ENCODE peak calls at places on chromosomes 12 and 14, in five cellular contexts. R is heart left ventricle, P is A549, F is adrenal gland, O is HCT116. X is an unnamed sample. For H3K4me1, the result is how much of the 10 kb centered on the place peaks cover.

GRCh38 chr12:38926501-38926900 is 21.1 kb upstream of the CPNE8 start:
- DNase-seq in F (no peak), R (no peak), O (no peak), P (no peak), X (no peak)

GRCh38 chr14:74400328-74400727 is 25.7 kb downstream of the SYNDIG1L start:
- DNase-seq in P (peak), R (no peak), O (peak), F (no peak), X (no peak)

GRCh38 chr14:99538275-99538674 is 57.1 kb downstream of the CCNK start:
- DNase-seq in R (no peak), F (peak), P (no peak), O (no peak), X (no peak)

GRCh38 chr12:90099288-90099687 is 390.6 kb upstream of the ATP2B1 start:
- DNase-seq in R (no peak), P (peak), O (no peak), F (no peak), X (no peak)

GRCh38 chr12:59733200-59733599 is 137.4 kb downstream of the SLC16A7 start:
- DNase-seq in P (no peak), F (no peak), R (no peak), O (no peak), X (no peak)

GRCh38 chr12:1863823-1864222 is 43.5 kb downstream of the LRTM2 start:
- DNase-seq in R (no peak), F (no peak), P (no peak), O (no peak), X (no peak)

GRCh38 chr14:64758711-64759554 is 54.7 kb downstream of the PLEKHG3 start:
- DNase-seq in F (no peak), R (peak), O (no peak), P (peak), X (no peak)

GRCh38 chr12:111435661-111436201 is 30.0 kb downstream of the SH2B3 start:
- DNase-seq in P (no peak), O (no peak), F (no peak), R (no peak), X (no peak)

GRCh38 chr12:116524964-116525379 is 34.2 kb upstream of the MAP1LC3B2 start:
- DNase-seq in P (peak), O (no peak), F (no peak), R (no peak), X (no peak)

GRCh38 chr12:27284751-27285150 is 40.7 kb downstream of the STK38L start:
- DNase-seq in P (peak), O (no peak), R (no peak), F (no peak), X (no peak)

GRCh38 chr14:36512585-36513003 is 7.4 kb downstream of the NKX2-1 start:
- DNase-seq in R (no peak), P (no peak), O (no peak), F (no peak), X (no peak)

GRCh38 chr14:26636571-26636970 is 38.7 kb upstream of the NOVA1 start:
- DNase-seq in O (no peak), P (no peak), F (no peak), R (no peak), X (no peak)

GRCh38 chr12:13559318-13559978 is 362.9 kb downstream of the EMP1 start:
- DNase-seq in P (no peak), O (peak), F (no peak), R (no peak), X (no peak)

GRCh38 chr12:48629541-48629940 is 52.5 kb downstream of the KANSL2 start:
- DNase-seq in F (no peak), O (no peak), R (no peak), P (no peak), X (no peak)

GRCh38 chr12:50732591-50732990 is 31.3 kb upstream of the ATF1 start:
- DNase-seq in F (peak), R (no peak), O (peak), P (peak), X (no peak)

GRCh38 chr14:58560208-58560607 is 77.6 kb upstream of the DACT1 start:
- DNase-seq in P (no peak), F (no peak), O (no peak), R (no peak), X (no peak)

GRCh38 chr12:45232771-45233372 is 17.0 kb downstream of the ANO6 start:
- DNase-seq in O (peak), R (peak), F (peak), P (peak), X (peak)

GRCh38 chr14:90785474-90785873 is 30.8 kb downstream of the TTC7B start:
- DNase-seq in P (peak), O (peak), R (peak), F (peak), X (peak)

GRCh38 chr12:54304187-54304810 is 3.5 kb upstream of the NFE2 start:
- DNase-seq in P (peak), O (no peak), R (peak), F (peak), X (peak)

GRCh38 chr14:99630202-99630601 is 14.7 kb upstream of the HHIPL1 start:
- DNase-seq in P (peak), F (no peak), O (peak), R (no peak), X (no peak)

GRCh38 chr12:46553266-46553665 is 180.7 kb upstream of the SLC38A2 start:
- DNase-seq in O (peak), P (peak), F (no peak), R (no peak), X (no peak)

GRCh38 chr14:68968051-68968450 is 11.1 kb downstream of the ACTN1 start:
- DNase-seq in O (no peak), R (no peak), P (no peak), F (no peak), X (no peak)

GRCh38 chr12:79818856-79819255 is 116.0 kb downstream of the PPP1R12A start:
- DNase-seq in P (no peak), O (no peak), R (no peak), F (no peak), X (no peak)

GRCh38 chr12:111773801-111774551 is 7.2 kb downstream of the ALDH2 start:
- DNase-seq in P (peak), F (peak), O (no peak), R (peak), X (peak)

GRCh38 chr12:26699237-26699636 is 133.8 kb downstream of the ITPR2 start:
- DNase-seq in R (no peak), O (no peak), F (no peak), P (no peak), X (no peak)

GRCh38 chr14:89089330-89089729 is 264.9 kb downstream of the TTC8 start:
- DNase-seq in R (no peak), F (no peak), P (no peak), O (no peak), X (no peak)

GRCh38 chr12:98574110-98574509 is 19.4 kb upstream of the SLC25A3 start:
- DNase-seq in P (peak), F (no peak), R (no peak), O (no peak), X (no peak)

GRCh38 chr14:32596390-32596789 is 267.3 kb downstream of the AKAP6 start:
- DNase-seq in F (no peak), O (no peak), R (no peak), P (no peak), X (no peak)

GRCh38 chr14:51950007-51950406 is 39.3 kb upstream of the RTRAF start:
- DNase-seq in F (no peak), O (no peak), R (no peak), P (no peak), X (no peak)

GRCh38 chr12:94644622-94645021 is 5.7 kb downstream of the TMCC3 start:
- DNase-seq in O (no peak), R (no peak), P (no peak), F (no peak), X (no peak)

GRCh38 chr12:3303410-3304136 is 187.4 kb upstream of the PRMT8 start:
- DNase-seq in R (no peak), O (no peak), F (no peak), P (no peak), X (no peak)

GRCh38 chr12:58465418-58465817 is 454.9 kb downstream of the LRIG3 start:
- DNase-seq in F (no peak), P (no peak), R (no peak), O (no peak), X (no peak)

GRCh38 chr12:69239922-69240624 is 704 bp downstream of the CPSF6 start:
- DNase-seq in O (no peak), P (peak), R (peak), F (peak), X (peak)

GRCh38 chr14:60561845-60562746 is 53.1 kb downstream of the SIX6 start:
- DNase-seq in O (peak), F (peak), R (peak), P (peak), X (no peak)

GRCh38 chr12:66584673-66585072 is 94.2 kb downstream of the GRIP1 start:
- DNase-seq in F (no peak), P (peak), R (no peak), O (no peak), X (no peak)
- H3K4me1 ChIP-seq in F (under half), P (under half), R (under half), O (under half), X (under half)

GRCh38 chr14:105482486-105483110 is 4.1 kb upstream of the CRIP1 start:
- DNase-seq in P (no peak), R (no peak), O (no peak), F (no peak), X (no peak)

GRCh38 chr14:105480165-105480564 is 5.5 kb downstream of the CRIP2 start:
- DNase-seq in O (no peak), R (no peak), F (no peak), P (no peak), X (no peak)

GRCh38 chr14:105480807-105481801 is 5.6 kb upstream of the CRIP1 start:
- DNase-seq in O (peak), F (peak), R (peak), P (peak), X (peak)

GRCh38 chr14:105483300-105484068 is 3.2 kb upstream of the CRIP1 start:
- DNase-seq in F (no peak), O (no peak), P (peak), R (peak), X (no peak)

DNA sequence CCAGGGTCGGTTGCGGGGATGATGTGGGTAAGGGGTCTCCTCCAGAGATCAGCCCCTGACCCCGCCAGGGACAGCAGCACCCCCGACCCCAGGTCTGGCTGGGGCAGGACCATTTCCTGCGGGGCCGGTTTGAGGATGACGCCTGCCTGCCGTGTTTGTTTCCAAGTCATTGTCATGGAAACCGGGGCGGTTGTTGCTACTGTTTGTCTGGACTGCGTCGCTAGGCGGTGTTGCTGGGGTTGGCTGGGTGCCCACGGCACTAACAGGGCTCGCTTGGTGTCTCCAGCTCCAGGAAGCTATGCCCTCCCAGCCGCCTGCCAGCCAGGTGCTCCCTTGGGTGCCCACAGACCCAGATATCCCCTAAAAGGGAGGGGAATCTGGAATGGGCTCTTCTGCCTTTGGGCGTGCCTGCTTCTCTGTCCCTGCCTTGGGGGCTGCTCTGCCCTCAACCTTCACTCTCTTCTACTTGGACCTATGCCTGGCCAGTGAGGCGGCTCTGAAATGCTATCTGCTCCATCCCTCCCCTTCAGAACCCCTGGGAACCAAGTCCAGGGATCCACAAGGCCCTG is 4.7 kb upstream of the CRIP1 start:
- DNase-seq in P (peak), R (peak), F (peak), O (peak), X (peak)
- H3K4me1 ChIP-seq in P (half or more), R (half or more), F (under half), O (under half), X (under half)

DNA sequence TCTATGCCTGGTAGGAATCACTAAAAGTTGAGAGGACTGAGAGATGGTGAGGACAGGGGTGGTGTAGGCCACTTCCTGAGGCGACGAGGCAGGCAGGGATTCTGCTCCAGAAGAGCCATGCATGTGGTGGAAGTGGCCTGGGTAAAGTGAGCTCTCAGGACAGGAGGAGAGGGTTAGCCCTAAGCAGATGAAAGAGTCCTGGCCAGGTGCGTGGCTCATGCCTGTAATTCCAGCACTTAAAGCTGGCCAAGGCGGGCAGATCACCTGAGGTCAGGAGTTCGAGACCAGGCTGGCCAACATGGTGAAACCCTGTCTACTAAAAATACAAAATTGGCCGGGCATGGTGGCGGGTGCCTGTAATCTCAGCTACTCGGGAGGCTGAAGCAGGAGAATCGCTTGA is 8.5 kb downstream of the HSP90AA1 start:
- DNase-seq in O (no peak), P (no peak), R (no peak), F (no peak), X (no peak)
- H3K4me1 ChIP-seq in O (under half), P (under half), R (under half), F (under half), X (under half)

GRCh38 chr14:93040443-93040842 is 75.3 kb downstream of the ITPK1 start:
- DNase-seq in O (no peak), F (no peak), R (no peak), P (no peak), X (no peak)
- H3K4me1 ChIP-seq in O (half or more), F (under half), R (half or more), P (half or more), X (under half)

DNA sequence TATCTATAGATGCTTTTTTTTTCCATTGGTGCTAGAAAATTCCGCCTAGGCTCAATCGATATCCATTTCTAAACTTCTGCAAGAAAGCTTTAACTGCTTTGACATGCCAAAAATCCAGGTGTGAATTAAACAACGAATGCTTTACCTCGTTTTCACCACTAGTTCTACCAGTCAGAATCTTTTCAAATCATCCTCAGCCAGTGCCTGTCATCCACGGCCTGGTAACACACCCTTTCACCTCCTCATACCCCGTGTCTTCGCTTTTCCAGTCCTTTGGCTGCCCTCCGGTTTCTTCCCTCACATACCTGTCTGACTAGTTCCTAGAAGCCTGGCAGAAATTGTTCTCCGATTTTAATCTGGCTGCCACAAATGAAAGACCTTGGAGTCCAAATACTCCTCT is 1.4 kb upstream of the PHC1 start:
- DNase-seq in P (peak), R (no peak), F (no peak), O (no peak), X (no peak)
- H3K4me1 ChIP-seq in P (under half), R (under half), F (under half), O (under half), X (under half)

GRCh38 chr14:104749958-104750529 is 2.9 kb upstream of the SIVA1 start:
- DNase-seq in P (no peak), R (no peak), O (no peak), F (no peak), X (no peak)
- H3K4me1 ChIP-seq in P (under half), R (under half), O (under half), F (under half), X (under half)

GRCh38 chr12:53218551-53219114 is 11.6 kb upstream of the ITGB7 start:
- DNase-seq in R (no peak), P (no peak), F (no peak), O (no peak), X (no peak)
- H3K4me1 ChIP-seq in R (half or more), P (under half), F (under half), O (under half), X (under half)